ENCODE peak calls at places on chromosome 13, in eight cellular contexts. U, P, Q, R, A, O, G and F are unnamed samples.
A peak's percentile ranks its signal among the peaks of the same experiment; 100 is the strongest.

GRCh38 chr13:60164490-60164889 is 762 bp upstream of the DIAPH3 start:
- DNase-seq in G (no peak), R (no peak), A (no peak), O (no peak), Q (no peak), P (no peak), U (no peak), F (no peak)

GRCh38 chr13:75369986-75370385 is 112.0 kb downstream of the TBC1D4 start:
- DNase-seq in Q (no peak), O (no peak), U (no peak), A (no peak), P (no peak), G (no peak), R (no peak), F (no peak)

GRCh38 chr13:98481511-98481951 is 95.4 kb downstream of the STK24 start:
- DNase-seq in G (no peak), R (no peak), A (no peak), Q (no peak), U (no peak), P (no peak), O (no peak), F (no peak)

GRCh38 chr13:90246946-90247345 is 1100.5 kb upstream of the MIR17HG start:
- DNase-seq in O (no peak), G (no peak), P (no peak), Q (no peak), U (no peak), R (no peak), A (no peak), F (no peak)

GRCh38 chr13:94595006-94595942 is 678 bp downstream of the TGDS start:
- DNase-seq in P (peak; percentile 29), U (no peak), G (no peak), Q (peak; percentile 32), R (peak; percentile 72), O (peak; percentile 28), A (no peak), F (peak; percentile 41)

GRCh38 chr13:41401371-41401770 is 56.0 kb upstream of the RGCC start:
- DNase-seq in U (no peak), A (no peak), Q (no peak), O (no peak), R (peak; percentile 63), P (no peak), G (no peak), F (no peak)

GRCh38 chr13:27861165-27861564 is 58.6 kb upstream of the PDX1 start:
- DNase-seq in R (no peak), U (no peak), A (no peak), P (no peak), Q (no peak), G (no peak), O (no peak), F (no peak)

GRCh38 chr13:30762643-30763042 is 27.3 kb downstream of the ALOX5AP start:
- DNase-seq in A (no peak), P (no peak), G (no peak), O (no peak), Q (no peak), R (no peak), U (no peak), F (no peak)

GRCh38 chr13:84831666-84832657 is 949.7 kb upstream of the SLITRK1 start:
- DNase-seq in R (peak; percentile 58), O (no peak), G (no peak), P (no peak), U (no peak), Q (no peak), A (no peak), F (no peak)
- TF ChIP-seq CTCF in R (peak; percentile 36), O (no peak), G (no peak), P (no peak), U (no peak), Q (no peak), A (no peak), F (no peak)

GRCh38 chr13:40254394-40254793 is 412.0 kb downstream of the FOXO1 start:
- DNase-seq in P (no peak), Q (no peak), R (no peak), O (no peak), G (no peak), A (no peak), U (no peak), F (no peak)

GRCh38 chr13:40247845-40248244 is 418.6 kb downstream of the FOXO1 start:
- DNase-seq in U (no peak), R (no peak), P (no peak), O (no peak), A (no peak), G (no peak), Q (no peak), F (no peak)

GRCh38 chr13:40255551-40255950 is 410.9 kb downstream of the FOXO1 start:
- DNase-seq in A (no peak), G (no peak), U (no peak), R (no peak), P (no peak), Q (no peak), O (no peak), F (no peak)

GRCh38 chr13:40252241-40252640 is 414.2 kb downstream of the FOXO1 start:
- DNase-seq in Q (no peak), O (no peak), U (no peak), R (no peak), P (no peak), G (no peak), A (no peak), F (no peak)

DNA sequence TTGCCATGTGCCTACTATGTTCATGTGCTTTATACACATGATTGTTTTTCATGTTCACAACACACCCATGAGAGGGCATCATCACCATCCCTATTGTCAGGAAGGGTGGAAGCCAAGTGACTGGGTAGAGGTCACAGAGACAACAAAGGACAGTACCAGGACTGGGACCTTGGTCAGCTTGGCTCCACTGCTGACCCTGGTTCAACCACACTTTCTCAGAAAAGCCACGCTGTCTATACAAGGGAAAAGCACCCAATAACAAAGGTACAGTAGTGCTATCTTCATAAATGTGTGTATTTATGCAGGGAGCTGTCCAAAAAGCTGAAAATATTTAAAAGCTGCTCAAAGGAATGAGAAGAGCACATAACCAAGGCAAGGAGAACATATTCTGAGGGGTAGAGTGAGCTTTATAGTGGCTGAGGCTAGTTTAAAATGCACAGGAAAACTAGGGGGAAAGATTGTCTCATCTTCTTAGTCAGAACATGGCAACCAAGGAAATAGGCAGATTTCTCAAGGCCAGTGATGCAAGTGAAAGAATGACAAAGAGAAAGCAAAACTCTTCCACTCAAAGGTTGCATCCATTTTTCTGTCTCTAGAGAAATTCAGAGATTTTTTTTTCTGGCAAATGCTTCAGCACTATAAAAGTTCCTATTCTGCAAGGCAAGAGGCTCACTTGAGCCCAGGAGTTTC is 415.0 kb downstream of the FOXO1 start:
- DNase-seq in O (no peak), A (no peak), Q (no peak), R (no peak), G (no peak), P (no peak), U (no peak), F (no peak)
- TF ChIP-seq CTCF in O (no peak), A (no peak), Q (peak; percentile 5), R (no peak), G (no peak), P (no peak), U (no peak), F (no peak)

GRCh38 chr13:25267715-25268114 is 19.6 kb downstream of the MTMR6 start:
- DNase-seq in A (no peak), R (no peak), U (no peak), O (no peak), P (no peak), Q (no peak), G (no peak), F (no peak)
- TF ChIP-seq CTCF in A (peak; percentile 26), R (peak; percentile 52), U (peak; percentile 21), O (peak; percentile 20), P (no peak), Q (peak; percentile 15), G (no peak), F (no peak)

DNA sequence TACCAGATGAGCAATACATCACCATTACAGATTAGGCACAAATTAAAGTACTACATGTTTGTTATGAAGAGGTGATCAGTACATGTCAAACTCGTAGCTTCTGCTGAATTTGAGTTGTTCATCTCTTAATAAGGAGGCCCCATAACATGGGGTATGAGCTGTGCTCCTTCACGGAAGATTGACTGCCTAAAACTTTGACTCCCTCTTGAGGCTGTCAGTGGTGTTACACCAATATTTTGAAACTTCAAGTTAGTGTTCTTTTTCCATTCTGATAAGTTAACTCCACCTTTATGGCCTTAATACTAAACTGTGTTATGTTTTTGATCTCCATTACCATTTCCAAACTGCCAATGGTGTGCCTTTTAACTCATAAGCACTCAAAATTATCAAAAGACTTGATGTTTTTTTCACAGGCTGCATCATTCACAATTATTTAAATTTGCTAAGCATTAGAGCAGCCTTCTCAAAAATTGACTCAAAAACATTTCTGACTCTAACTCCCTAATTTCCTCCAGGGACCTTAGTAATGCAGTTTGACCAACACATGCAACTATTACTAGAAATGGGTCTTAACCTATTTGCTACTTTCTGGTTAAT is 1591.5 kb downstream of the PCDH9 start:
- DNase-seq in Q (no peak), A (no peak), G (no peak), R (peak; percentile 53), P (no peak), U (no peak), O (peak; percentile 55), F (no peak)
- TF ChIP-seq CTCF in Q (no peak), A (peak; percentile 56), G (no peak), R (peak; percentile 84), P (peak; percentile 18), U (peak; percentile 59), O (peak; percentile 83), F (peak; percentile 78)

GRCh38 chr13:20128459-20128927 is 32.4 kb downstream of the GJA3 start:
- DNase-seq in P (peak; percentile 41), O (peak; percentile 39), R (peak; percentile 72), G (no peak), U (no peak), A (peak; percentile 76), Q (no peak), F (no peak)
- TF ChIP-seq CTCF in P (peak; percentile 46), O (peak; percentile 27), R (peak; percentile 74), G (no peak), U (peak; percentile 50), A (peak; percentile 30), Q (peak; percentile 46), F (no peak)